ENCODE peak calls at places on chromosomes 1 and 21, in six cellular contexts. P is stimulated activated CD4-positive, alpha-beta T cell treated with anti-CD3 and anti-CD28 coated beads, Interleukin-2, amount 100 ng/mL, for 24 hours; N is pancreas; A is A549; L is IMR-90; R is NCI-H1417. Q is an unnamed sample.

GRCh38 chr21:44487831-44488230 is 32.5 kb downstream of the LRRC3 start:
- DNase-seq in L (peak; percentile 19), R (no peak), N (no peak), P (peak; percentile 63), A (no peak), Q (no peak)

GRCh38 chr1:235954306-235955283 is 87.9 kb upstream of the LYST start:
- DNase-seq in L (peak; percentile 34), N (no peak), R (no peak), A (no peak), P (peak; percentile 36), Q (peak; percentile 68)

GRCh38 chr1:108063703-108064102 is 98.7 kb upstream of the VAV3 start:
- DNase-seq in P (no peak), R (no peak), N (no peak), L (no peak), A (no peak), Q (no peak)

GRCh38 chr1:117128323-117129079 is 7.0 kb upstream of the TRIM45 start:
- DNase-seq in N (no peak), A (peak; percentile 22), P (no peak), L (peak; percentile 69), R (peak; percentile 22), Q (no peak)

GRCh38 chr1:151311589-151312331 is 15.5 kb downstream of the PI4KB start:
- DNase-seq in N (peak; percentile 68), P (peak; percentile 88), R (no peak), L (peak; percentile 100), A (peak; percentile 99), Q (peak; percentile 58)

GRCh38 chr1:25469177-25469576 is 38.5 kb downstream of the MACO1 start:
- DNase-seq in P (no peak), L (peak; percentile 80), A (no peak), N (no peak), R (no peak), Q (no peak)

GRCh38 chr1:230130172-230130944 is 63.3 kb downstream of the GALNT2 start:
- DNase-seq in P (no peak), A (no peak), N (no peak), L (no peak), R (no peak), Q (no peak)

GRCh38 chr1:164771001-164771550 is 212.1 kb downstream of the PBX1 start:
- DNase-seq in N (no peak), L (peak; percentile 72), R (no peak), P (no peak), A (no peak), Q (no peak)

GRCh38 chr1:114458208-114458777 is 52.7 kb downstream of the TRIM33 start:
- DNase-seq in N (no peak), P (no peak), L (peak; percentile 80), A (no peak), R (no peak), Q (no peak)

GRCh38 chr21:41090981-41091380 is 77.0 kb upstream of the BACE2 start:
- DNase-seq in P (no peak), R (no peak), L (no peak), N (no peak), A (no peak), Q (no peak)

GRCh38 chr1:8134546-8135235 is 108.6 kb upstream of the ERRFI1 start:
- DNase-seq in P (no peak), A (no peak), N (no peak), L (no peak), R (no peak), Q (no peak)

GRCh38 chr1:41662656-41663437 is 178.4 kb upstream of the EDN2 start:
- DNase-seq in A (peak; percentile 22), N (peak; percentile 41), L (peak; percentile 84), R (no peak), P (peak; percentile 57), Q (no peak)

GRCh38 chr1:119046429-119047039 is 58.4 kb upstream of the TBX15 start:
- DNase-seq in P (no peak), L (peak; percentile 15), R (no peak), N (no peak), A (no peak), Q (no peak)

GRCh38 chr1:46483597-46483996 is 6.0 kb upstream of the DMBX1 start:
- DNase-seq in P (no peak), R (no peak), A (no peak), N (no peak), L (no peak), Q (no peak)

GRCh38 chr1:67777532-67777931 is 55.7 kb downstream of the GNG12 start:
- DNase-seq in R (no peak), P (no peak), A (no peak), L (no peak), N (no peak), Q (no peak)

GRCh38 chr1:29670752-29671151 is 434.4 kb downstream of the PTPRU start:
- DNase-seq in P (no peak), N (no peak), L (no peak), R (no peak), A (no peak), Q (no peak)

GRCh38 chr21:17612023-17612564 is 607 bp downstream of the BTG3 start:
- DNase-seq in N (peak; percentile 48), A (no peak), L (peak; percentile 59), R (peak; percentile 80), P (peak; percentile 33), Q (peak; percentile 61)

GRCh38 chr21:44049606-44050005 is 37.5 kb downstream of the TRAPPC10 start:
- DNase-seq in A (no peak), L (no peak), P (no peak), N (no peak), R (no peak), Q (no peak)

GRCh38 chr21:31780944-31781343 is 49.0 kb upstream of the SCAF4 start:
- DNase-seq in N (no peak), L (no peak), P (no peak), R (peak; percentile 50), A (no peak), Q (no peak)

GRCh38 chr1:225578247-225578646 is 74.7 kb downstream of the ENAH start:
- DNase-seq in L (no peak), P (no peak), N (no peak), R (no peak), A (no peak), Q (no peak)

GRCh38 chr1:234545512-234546386 is 64.2 kb downstream of the IRF2BP2 start:
- DNase-seq in P (no peak), L (peak; percentile 44), A (no peak), R (peak; percentile 59), N (peak; percentile 68), Q (no peak)

GRCh38 chr1:154423303-154423987 is 18.3 kb downstream of the IL6R start:
- DNase-seq in P (peak; percentile 61), R (no peak), L (peak; percentile 46), A (no peak), N (no peak), Q (no peak)

GRCh38 chr1:89842547-89843278 is 21.9 kb downstream of the LRRC8D start:
- DNase-seq in A (no peak), P (no peak), L (peak; percentile 57), R (no peak), N (no peak), Q (no peak)

GRCh38 chr1:184143449-184143848 is 91.9 kb downstream of the TSEN15 start:
- DNase-seq in A (no peak), P (no peak), R (no peak), L (peak; percentile 33), N (no peak), Q (no peak)

GRCh38 chr1:247332215-247332900 is 691 bp upstream of the ZNF496 start:
- DNase-seq in N (peak; percentile 53), P (peak; percentile 55), A (peak; percentile 51), L (peak; percentile 42), R (peak; percentile 81), Q (peak; percentile 66)

GRCh38 chr21:36810443-36810842 is 111.5 kb downstream of the SIM2 start:
- DNase-seq in R (no peak), N (no peak), A (no peak), L (no peak), P (no peak), Q (no peak)

GRCh38 chr1:27341525-27342252 is at the start of gene SYTL1:
- DNase-seq in N (peak; percentile 80), A (peak; percentile 56), L (peak; percentile 67), R (peak; percentile 78), P (peak; percentile 57), Q (no peak)

GRCh38 chr1:45979074-45979777 is 153.2 kb downstream of the PIK3R3 start:
- DNase-seq in N (no peak), L (peak; percentile 77), P (no peak), A (peak; percentile 6), R (peak; percentile 78), Q (no peak)